ENCODE peak calls at places on chromosome 22, in seven cellular contexts. One of them, this sample, is unnamed.

GRCh38 chr22:34800265-34800664 is 265.7 kb upstream of the ISX start:
- DNase-seq in left lung: no peak
- DNase-seq in suprapubic skin: no peak
- DNase-seq in body of pancreas: peak; percentile 49
- DNase-seq in heart left ventricle: no peak
- DNase-seq in sigmoid colon: no peak
- DNase-seq in uterus: no peak
- DNase-seq in this sample: no peak

GRCh38 chr22:43824724-43825485 is 12.8 kb upstream of the EFCAB6 start:
- DNase-seq in left lung: no peak
- DNase-seq in suprapubic skin: no peak
- DNase-seq in body of pancreas: no peak
- DNase-seq in heart left ventricle: no peak
- DNase-seq in sigmoid colon: no peak
- DNase-seq in uterus: no peak
- DNase-seq in this sample: no peak

GRCh38 chr22:17135153-17135760 is 14.1 kb upstream of the TMEM121B start:
- DNase-seq in left lung: no peak
- DNase-seq in suprapubic skin: peak; percentile 41
- DNase-seq in body of pancreas: no peak
- DNase-seq in heart left ventricle: no peak
- DNase-seq in sigmoid colon: peak; percentile 46
- DNase-seq in uterus: no peak
- DNase-seq in this sample: no peak

GRCh38 chr22:32204856-32205722 is at the start of gene RFPL2:
- DNase-seq in left lung: peak; percentile 89
- DNase-seq in suprapubic skin: no peak
- DNase-seq in body of pancreas: peak; percentile 46
- DNase-seq in heart left ventricle: peak; percentile 59
- DNase-seq in sigmoid colon: no peak
- DNase-seq in uterus: no peak
- DNase-seq in this sample: no peak

GRCh38 chr22:19942886-19943664 is 1.5 kb upstream of the TXNRD2 start:
- DNase-seq in left lung: peak; percentile 45
- DNase-seq in suprapubic skin: no peak
- DNase-seq in body of pancreas: peak; percentile 68
- DNase-seq in heart left ventricle: peak; percentile 42
- DNase-seq in sigmoid colon: peak; percentile 81
- DNase-seq in uterus: peak; percentile 52
- DNase-seq in this sample: no peak

GRCh38 chr22:31737932-31738331 is 12.0 kb downstream of the PRR14L start:
- DNase-seq in left lung: no peak
- DNase-seq in suprapubic skin: no peak
- DNase-seq in body of pancreas: no peak
- DNase-seq in heart left ventricle: no peak
- DNase-seq in sigmoid colon: no peak
- DNase-seq in uterus: no peak
- DNase-seq in this sample: no peak

GRCh38 chr22:35037089-35037488 is 28.9 kb upstream of the ISX start:
- DNase-seq in left lung: no peak
- DNase-seq in suprapubic skin: no peak
- DNase-seq in body of pancreas: no peak
- DNase-seq in heart left ventricle: no peak
- DNase-seq in sigmoid colon: no peak
- DNase-seq in uterus: no peak
- DNase-seq in this sample: no peak

GRCh38 chr22:19875061-19875530 is 20.4 kb upstream of the GNB1L start:
- DNase-seq in left lung: peak; percentile 67
- DNase-seq in suprapubic skin: peak; percentile 56
- DNase-seq in body of pancreas: no peak
- DNase-seq in heart left ventricle: no peak
- DNase-seq in sigmoid colon: peak; percentile 65
- DNase-seq in uterus: peak; percentile 12
- DNase-seq in this sample: no peak

GRCh38 chr22:30809086-30809485 is 114.4 kb downstream of the OSBP2 start:
- DNase-seq in left lung: no peak
- DNase-seq in suprapubic skin: no peak
- DNase-seq in body of pancreas: no peak
- DNase-seq in heart left ventricle: no peak
- DNase-seq in sigmoid colon: no peak
- DNase-seq in uterus: no peak
- DNase-seq in this sample: no peak

GRCh38 chr22:47197735-47198500 is 435.5 kb downstream of the TBC1D22A start:
- DNase-seq in left lung: no peak
- DNase-seq in suprapubic skin: peak; percentile 49
- DNase-seq in body of pancreas: no peak
- DNase-seq in heart left ventricle: no peak
- DNase-seq in sigmoid colon: peak; percentile 61
- DNase-seq in uterus: no peak
- DNase-seq in this sample: no peak

GRCh38 chr22:19802881-19803735 is 42.5 kb downstream of the TBX1 start:
- DNase-seq in left lung: peak; percentile 58
- DNase-seq in suprapubic skin: peak; percentile 53
- DNase-seq in body of pancreas: no peak
- DNase-seq in heart left ventricle: no peak
- DNase-seq in sigmoid colon: no peak
- DNase-seq in uterus: no peak
- DNase-seq in this sample: no peak

GRCh38 chr22:24514241-24515024 is 19.3 kb downstream of the UPB1 start:
- DNase-seq in left lung: no peak
- DNase-seq in suprapubic skin: no peak
- DNase-seq in body of pancreas: peak; percentile 72
- DNase-seq in heart left ventricle: no peak
- DNase-seq in sigmoid colon: no peak
- DNase-seq in uterus: no peak
- DNase-seq in this sample: no peak

GRCh38 chr22:46931414-46931813 is 169.0 kb downstream of the TBC1D22A start:
- DNase-seq in left lung: no peak
- DNase-seq in suprapubic skin: no peak
- DNase-seq in body of pancreas: no peak
- DNase-seq in heart left ventricle: no peak
- DNase-seq in sigmoid colon: no peak
- DNase-seq in uterus: no peak
- DNase-seq in this sample: no peak

GRCh38 chr22:36417281-36417686 is 29.5 kb upstream of the MYH9 start:
- DNase-seq in left lung: no peak
- DNase-seq in suprapubic skin: no peak
- DNase-seq in body of pancreas: peak; percentile 95
- DNase-seq in heart left ventricle: no peak
- DNase-seq in sigmoid colon: no peak
- DNase-seq in uterus: no peak
- DNase-seq in this sample: peak; percentile 68

GRCh38 chr22:20852076-20852475 is 6.5 kb downstream of the PI4KA start:
- DNase-seq in left lung: no peak
- DNase-seq in suprapubic skin: no peak
- DNase-seq in body of pancreas: no peak
- DNase-seq in heart left ventricle: no peak
- DNase-seq in sigmoid colon: no peak
- DNase-seq in uterus: no peak
- DNase-seq in this sample: no peak

GRCh38 chr22:39123811-39124668 is 27.0 kb downstream of the APOBEC3H start:
- DNase-seq in left lung: peak; percentile 68
- DNase-seq in suprapubic skin: no peak
- DNase-seq in body of pancreas: no peak
- DNase-seq in heart left ventricle: no peak
- DNase-seq in sigmoid colon: peak; percentile 66
- DNase-seq in uterus: no peak
- DNase-seq in this sample: no peak
- H3K4me1 ChIP-seq in left lung: no peaks in the 10 kb centered on the region
- H3K4me1 ChIP-seq in suprapubic skin: no peaks in the 10 kb centered on the region
- H3K4me1 ChIP-seq in body of pancreas: no peaks in the 10 kb centered on the region
- H3K4me1 ChIP-seq in heart left ventricle: no peaks in the 10 kb centered on the region
- H3K4me1 ChIP-seq in sigmoid colon: no peaks in the 10 kb centered on the region
- H3K4me1 ChIP-seq in uterus: no peaks in the 10 kb centered on the region
- H3K4me1 ChIP-seq in this sample: peaks cover 9% of the 10 kb centered on the region

DNA sequence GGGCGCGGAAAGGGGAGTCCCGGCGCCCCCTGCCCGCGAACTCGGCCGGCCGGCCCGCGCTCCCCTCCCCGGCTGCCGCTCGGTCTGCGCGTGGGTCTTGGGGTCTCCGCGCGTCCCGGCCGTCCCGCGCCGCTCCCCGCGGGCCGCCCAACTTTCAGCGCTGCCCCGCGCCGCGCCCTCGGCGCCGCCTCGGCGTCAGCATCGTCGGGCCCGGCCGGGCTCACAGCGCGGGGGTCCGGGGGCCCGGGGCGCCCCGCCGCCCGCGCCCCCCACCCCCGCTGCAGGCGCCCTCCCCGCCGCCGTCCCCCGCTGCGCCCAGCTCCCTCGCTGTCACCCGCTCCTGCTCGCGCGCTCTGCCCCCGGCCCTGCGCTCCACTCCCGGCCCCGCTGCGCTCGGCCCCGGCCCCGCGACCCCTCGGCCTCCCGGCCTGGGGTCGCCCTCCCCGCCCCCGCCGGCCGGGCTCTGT is at the start of gene KCNJ4:
- DNase-seq in left lung: no peak
- DNase-seq in suprapubic skin: no peak
- DNase-seq in body of pancreas: no peak
- DNase-seq in heart left ventricle: no peak
- DNase-seq in sigmoid colon: no peak
- DNase-seq in uterus: no peak
- DNase-seq in this sample: no peak
- H3K27ac ChIP-seq in left lung: no peak within 1 kb of the TSS
- H3K27ac ChIP-seq in suprapubic skin: no peak within 1 kb of the TSS
- H3K27ac ChIP-seq in body of pancreas: no peak within 1 kb of the TSS
- H3K27ac ChIP-seq in heart left ventricle: peak within 1 kb of the TSS; percentile 99
- H3K27ac ChIP-seq in sigmoid colon: no peak within 1 kb of the TSS
- H3K27ac ChIP-seq in uterus: no peak within 1 kb of the TSS
- H3K27ac ChIP-seq in this sample: no peak within 1 kb of the TSS

GRCh38 chr22:50310949-50311444 is 3.6 kb upstream of the PLXNB2 start:
- DNase-seq in left lung: no peak
- DNase-seq in suprapubic skin: no peak
- DNase-seq in body of pancreas: no peak
- DNase-seq in heart left ventricle: no peak
- DNase-seq in sigmoid colon: no peak
- DNase-seq in uterus: no peak
- DNase-seq in this sample: no peak
- H3K4me1 ChIP-seq in left lung: peaks cover 21% of the 10 kb centered on the region
- H3K4me1 ChIP-seq in suprapubic skin: peaks cover 32% of the 10 kb centered on the region
- H3K4me1 ChIP-seq in body of pancreas: peaks cover 19% of the 10 kb centered on the region
- H3K4me1 ChIP-seq in heart left ventricle: peaks cover 49% of the 10 kb centered on the region
- H3K4me1 ChIP-seq in sigmoid colon: peaks cover 17% of the 10 kb centered on the region
- H3K4me1 ChIP-seq in uterus: peaks cover 17% of the 10 kb centered on the region
- H3K4me1 ChIP-seq in this sample: peaks cover 13% of the 10 kb centered on the region

GRCh38 chr22:27518583-27519437 is 282.7 kb downstream of the MN1 start:
- DNase-seq in left lung: no peak
- DNase-seq in suprapubic skin: no peak
- DNase-seq in body of pancreas: no peak
- DNase-seq in heart left ventricle: no peak
- DNase-seq in sigmoid colon: no peak
- DNase-seq in uterus: no peak
- DNase-seq in this sample: no peak
- H3K27ac ChIP-seq in left lung: no peak overlapping the region
- H3K27ac ChIP-seq in suprapubic skin: no peak overlapping the region
- H3K27ac ChIP-seq in body of pancreas: no peak overlapping the region
- H3K27ac ChIP-seq in heart left ventricle: no peak overlapping the region
- H3K27ac ChIP-seq in sigmoid colon: no peak overlapping the region
- H3K27ac ChIP-seq in uterus: no peak overlapping the region
- H3K27ac ChIP-seq in this sample: no peak overlapping the region

DNA sequence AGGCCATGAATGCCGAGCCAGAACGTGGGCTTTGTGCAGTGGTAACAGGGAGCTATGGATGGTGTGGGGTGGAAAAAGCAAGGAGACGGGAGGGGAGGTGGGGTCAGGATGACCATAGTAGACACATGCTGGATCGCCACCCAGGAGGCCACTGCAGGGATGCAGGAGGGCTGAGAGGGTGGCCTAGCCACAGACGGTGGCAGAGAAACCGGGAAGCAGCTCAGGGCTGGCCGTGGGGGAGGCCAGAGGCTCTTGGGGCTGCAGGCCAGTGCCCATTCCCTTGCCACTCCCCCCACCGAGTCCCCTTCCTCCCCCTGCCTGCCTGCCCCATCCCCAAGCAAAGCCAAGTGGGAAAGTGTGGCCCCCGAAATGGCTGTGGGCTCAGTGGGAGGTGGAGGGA is 59.1 kb upstream of the TCF20 start:
- DNase-seq in left lung: no peak
- DNase-seq in suprapubic skin: no peak
- DNase-seq in body of pancreas: no peak
- DNase-seq in heart left ventricle: no peak
- DNase-seq in sigmoid colon: no peak
- DNase-seq in uterus: no peak
- DNase-seq in this sample: no peak
- H3K4me1 ChIP-seq in left lung: no peaks in the 10 kb centered on the region
- H3K4me1 ChIP-seq in suprapubic skin: peaks cover 26% of the 10 kb centered on the region
- H3K4me1 ChIP-seq in body of pancreas: no peaks in the 10 kb centered on the region
- H3K4me1 ChIP-seq in heart left ventricle: peaks cover 10% of the 10 kb centered on the region
- H3K4me1 ChIP-seq in sigmoid colon: peaks cover 9% of the 10 kb centered on the region
- H3K4me1 ChIP-seq in uterus: no peaks in the 10 kb centered on the region
- H3K4me1 ChIP-seq in this sample: no peaks in the 10 kb centered on the region

DNA sequence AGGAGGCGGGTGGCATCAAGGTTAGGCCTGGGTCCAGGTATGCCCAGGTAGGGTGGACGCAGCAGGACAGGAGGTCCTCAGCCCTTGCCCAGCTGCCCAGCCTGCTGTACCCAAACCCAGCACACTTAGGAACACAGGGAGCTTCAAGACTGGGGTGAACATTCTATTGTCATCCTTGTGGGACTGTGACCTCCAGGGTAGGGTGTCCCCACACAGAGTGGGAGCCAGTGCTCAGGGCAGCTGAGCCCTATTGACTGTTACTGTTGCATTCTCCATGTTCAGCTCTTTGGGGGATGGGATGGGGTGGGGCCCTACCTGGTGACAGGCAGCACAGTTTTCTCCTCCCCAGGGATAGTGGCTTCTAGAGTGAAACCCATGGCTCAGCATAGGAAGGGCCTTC is 106.0 kb downstream of the BCR start:
- DNase-seq in left lung: no peak
- DNase-seq in suprapubic skin: no peak
- DNase-seq in body of pancreas: no peak
- DNase-seq in heart left ventricle: no peak
- DNase-seq in sigmoid colon: no peak
- DNase-seq in uterus: no peak
- DNase-seq in this sample: no peak
- H3K27ac ChIP-seq in left lung: no peak overlapping the region
- H3K27ac ChIP-seq in suprapubic skin: no peak overlapping the region
- H3K27ac ChIP-seq in body of pancreas: no peak overlapping the region
- H3K27ac ChIP-seq in heart left ventricle: no peak overlapping the region
- H3K27ac ChIP-seq in sigmoid colon: peak overlapping the region; percentile 81
- H3K27ac ChIP-seq in uterus: no peak overlapping the region
- H3K27ac ChIP-seq in this sample: no peak overlapping the region